ENCODE peak calls at places on chromosome 15, in nine cellular contexts. O is lower lobe of right lung; D is cardiac muscle cell; I is ovary; V is heart right ventricle; Y is psoas muscle; X is CD8-positive, alpha-beta memory T cell; Z is A549; A is Panc1. P is an unnamed sample.
A peak's percentile ranks its signal among the peaks of the same experiment; 100 is the strongest.

GRCh38 chr15:73787621-73788020 is 34.5 kb upstream of the INSYN1 start:
- DNase-seq in Y (no peak), I (no peak), D (no peak), X (no peak), Z (no peak), O (no peak), V (no peak), A (no peak), P (no peak)

GRCh38 chr15:63420333-63420741 is 38.7 kb upstream of the CA12 start:
- DNase-seq in X (no peak), Y (no peak), V (no peak), Z (no peak), O (no peak), D (peak; percentile 30), A (no peak), I (no peak), P (no peak)

GRCh38 chr15:70526221-70526973 is 237.0 kb downstream of the UACA start:
- DNase-seq in I (no peak), D (peak; percentile 53), Y (peak; percentile 35), Z (peak; percentile 85), A (no peak), V (no peak), O (no peak), X (no peak), P (no peak)

GRCh38 chr15:62407216-62407615 is 242.1 kb upstream of the C2CD4B start:
- DNase-seq in O (no peak), V (no peak), A (no peak), I (no peak), Y (no peak), D (no peak), X (no peak), Z (no peak), P (no peak)

GRCh38 chr15:57992761-57993295 is 72.7 kb downstream of the ALDH1A2 start:
- DNase-seq in V (no peak), Z (no peak), I (no peak), D (no peak), O (no peak), Y (no peak), A (no peak), X (no peak), P (no peak)

GRCh38 chr15:71386448-71387236 is 271.4 kb downstream of the THSD4 start:
- DNase-seq in D (peak; percentile 30), A (no peak), I (no peak), X (no peak), Y (no peak), V (no peak), Z (no peak), O (no peak), P (no peak)

GRCh38 chr15:70196314-70197291 is 98.9 kb upstream of the TLE3 start:
- DNase-seq in D (peak; percentile 97), Y (peak; percentile 86), V (no peak), I (peak; percentile 50), Z (no peak), X (no peak), A (no peak), O (peak; percentile 57), P (peak; percentile 98)

GRCh38 chr15:87954783-87955182 is 301.8 kb downstream of the NTRK3 start:
- DNase-seq in V (no peak), D (no peak), O (no peak), Z (no peak), X (no peak), I (no peak), Y (no peak), A (no peak), P (no peak)

GRCh38 chr15:40062816-40063562 is 24.0 kb upstream of the SRP14 start:
- DNase-seq in D (no peak), Z (no peak), V (no peak), I (no peak), Y (no peak), O (no peak), X (no peak), A (no peak), P (no peak)

GRCh38 chr15:96869122-96869521 is 538.6 kb downstream of the NR2F2 start:
- DNase-seq in Z (no peak), O (no peak), A (no peak), X (no peak), D (no peak), I (no peak), Y (no peak), V (no peak), P (no peak)

GRCh38 chr15:68614621-68615035 is 35.8 kb downstream of the CORO2B start:
- DNase-seq in X (no peak), Y (no peak), V (peak; percentile 67), Z (no peak), O (no peak), I (peak; percentile 50), A (no peak), D (peak; percentile 57), P (no peak)

GRCh38 chr15:44706946-44707636 is 4.0 kb downstream of the PATL2 start:
- DNase-seq in Y (no peak), I (no peak), Z (no peak), X (no peak), V (no peak), O (peak; percentile 67), D (no peak), A (no peak), P (no peak)

GRCh38 chr15:50116477-50116876 is 2.6 kb downstream of the ATP8B4 start:
- DNase-seq in X (no peak), O (no peak), Z (peak; percentile 17), D (peak; percentile 17), A (no peak), V (no peak), Y (no peak), I (no peak), P (no peak)

GRCh38 chr15:68372291-68372811 is 59.6 kb downstream of the ITGA11 start:
- DNase-seq in A (no peak), Z (peak; percentile 66), V (peak; percentile 26), I (no peak), Y (no peak), X (no peak), O (no peak), D (peak; percentile 58), P (no peak)

GRCh38 chr15:72948662-72949061 is 103.6 kb upstream of the NEO1 start:
- DNase-seq in O (no peak), Y (no peak), X (no peak), I (no peak), A (no peak), Z (no peak), V (no peak), D (no peak), P (no peak)

GRCh38 chr15:101710806-101711205 is 13.5 kb downstream of the TARS3 start:
- DNase-seq in O (no peak), Z (no peak), I (no peak), Y (no peak), X (no peak), A (no peak), D (peak; percentile 32), V (no peak), P (no peak)

GRCh38 chr15:73813071-73813470 is 59.9 kb upstream of the INSYN1 start:
- DNase-seq in O (no peak), V (no peak), I (no peak), Y (no peak), X (no peak), Z (no peak), A (no peak), D (no peak), P (no peak)

GRCh38 chr15:25090073-25090733 is 135.4 kb downstream of the SNRPN start:
- DNase-seq in Z (no peak), Y (no peak), D (no peak), V (no peak), A (no peak), X (no peak), O (no peak), I (no peak), P (no peak)

GRCh38 chr15:49645937-49646336 is 25.1 kb downstream of the DTWD1 start:
- DNase-seq in I (no peak), O (no peak), X (no peak), D (peak; percentile 54), A (no peak), Y (peak; percentile 21), Z (no peak), V (no peak), P (no peak)

GRCh38 chr15:26866298-26867198 is at the start of gene GABRA5:
- DNase-seq in Z (peak; percentile 67), V (no peak), Y (no peak), O (no peak), A (no peak), X (no peak), I (no peak), D (peak; percentile 7), P (no peak)

GRCh38 chr15:92617197-92618037 is 38.2 kb downstream of the FAM174B start:
- DNase-seq in O (peak; percentile 75), Z (peak; percentile 52), V (peak; percentile 59), Y (peak; percentile 76), I (peak; percentile 93), A (no peak), D (peak; percentile 93), X (no peak), P (peak; percentile 76)

GRCh38 chr15:63752075-63752684 is 81.6 kb downstream of the HERC1 start:
- DNase-seq in O (no peak), Y (no peak), I (no peak), V (peak; percentile 60), X (no peak), D (peak; percentile 70), Z (peak; percentile 64), A (peak; percentile 51), P (no peak)

GRCh38 chr15:68590721-68591389 is 12.1 kb downstream of the CORO2B start:
- DNase-seq in Z (no peak), Y (no peak), I (no peak), O (no peak), D (no peak), V (no peak), X (no peak), A (no peak), P (no peak)

GRCh38 chr15:95325763-95326688 is 1004.5 kb upstream of the NR2F2 start:
- DNase-seq in I (peak; percentile 80), V (no peak), A (no peak), O (no peak), Z (no peak), D (peak; percentile 59), Y (no peak), X (no peak), P (peak; percentile 13)
- H3K27ac ChIP-seq in I (peak overlapping the region; percentile 98), V (peak overlapping the region; percentile 72), A (no peak overlapping the region), O (peak overlapping the region; percentile 69), Z (no peak overlapping the region), D (no peak overlapping the region), Y (peak overlapping the region; percentile 72), X (no peak overlapping the region), P (peak overlapping the region; percentile 63)

GRCh38 chr15:65368300-65368617 is 9.5 kb downstream of the IGDCC3 start:
- DNase-seq in I (no peak), O (no peak), X (no peak), A (no peak), V (peak; percentile 22), Y (no peak), D (peak; percentile 5), Z (no peak), P (no peak)
- H3K27ac ChIP-seq in I (no peak overlapping the region), O (no peak overlapping the region), X (no peak overlapping the region), A (no peak overlapping the region), V (no peak overlapping the region), Y (no peak overlapping the region), D (peak overlapping the region; percentile 90), Z (no peak overlapping the region), P (no peak overlapping the region)

GRCh38 chr15:81181220-81181619 is 15.5 kb upstream of the IL16 start:
- DNase-seq in D (no peak), I (no peak), Z (no peak), A (no peak), O (no peak), X (no peak), V (no peak), Y (no peak), P (no peak)
- H3K27ac ChIP-seq in D (no peak overlapping the region), I (no peak overlapping the region), Z (no peak overlapping the region), A (no peak overlapping the region), O (peak overlapping the region; percentile 81), X (no peak overlapping the region), V (no peak overlapping the region), Y (no peak overlapping the region), P (no peak overlapping the region)

GRCh38 chr15:85694086-85694485 is 100.6 kb downstream of the KLHL25 start:
- DNase-seq in Z (no peak), A (no peak), D (no peak), X (no peak), I (no peak), O (no peak), V (no peak), Y (no peak), P (no peak)
- H3K27ac ChIP-seq in Z (no peak overlapping the region), A (no peak overlapping the region), D (peak overlapping the region; percentile 34), X (no peak overlapping the region), I (no peak overlapping the region), O (peak overlapping the region; percentile 37), V (peak overlapping the region; percentile 18), Y (no peak overlapping the region), P (peak overlapping the region; percentile 53)

P was measured in gastrocnemius medialis.